ENCODE peak calls at places on chromosomes 5 and 9, in five cellular contexts. I is neuronal stem cell, Z is H1, E is mesenchymal stem cell, M is H9. V is an unnamed sample.

GRCh38 chr5:177362871-177363507 is 5.3 kb downstream of the RGS14 start:
- DNase-seq in I (peak; percentile 55), Z (no peak), E (peak; percentile 49), M (peak; percentile 83), V (peak; percentile 43)

GRCh38 chr5:113268232-113268631 is 166.6 kb downstream of the TSSK1B start:
- DNase-seq in I (no peak), Z (no peak), E (no peak), M (no peak), V (no peak)

GRCh38 chr5:68171101-68171558 is 44.4 kb upstream of the PIK3R1 start:
- DNase-seq in I (peak; percentile 31), Z (no peak), E (peak; percentile 20), M (no peak), V (no peak)

GRCh38 chr5:74394924-74395880 is 245.3 kb downstream of the ENC1 start:
- DNase-seq in I (no peak), Z (peak; percentile 82), E (no peak), M (peak; percentile 79), V (peak; percentile 97)

GRCh38 chr5:95958308-95959014 is 3.2 kb downstream of the ELL2 start:
- DNase-seq in I (no peak), Z (no peak), E (peak; percentile 46), M (no peak), V (no peak)

GRCh38 chr9:36603006-36603405 is 30.3 kb downstream of the MELK start:
- DNase-seq in I (no peak), Z (no peak), E (peak; percentile 60), M (no peak), V (no peak)

GRCh38 chr5:40648150-40648549 is 31.6 kb upstream of the PTGER4 start:
- DNase-seq in I (no peak), Z (no peak), E (no peak), M (no peak), V (no peak)

GRCh38 chr9:94269264-94269663 is 10.2 kb downstream of the ZNF169 start:
- DNase-seq in I (no peak), Z (no peak), E (no peak), M (no peak), V (no peak)

GRCh38 chr9:120842685-120843485 is at the start of gene PSMD5:
- DNase-seq in I (peak; percentile 97), Z (peak; percentile 96), E (peak; percentile 100), M (peak; percentile 96), V (peak; percentile 100)

GRCh38 chr5:140261403-140262171 is 41.3 kb downstream of the PFDN1 start:
- DNase-seq in I (no peak), Z (no peak), E (peak; percentile 93), M (no peak), V (peak; percentile 58)

GRCh38 chr9:76369583-76369982 is 24.6 kb downstream of the RFK start:
- DNase-seq in I (no peak), Z (no peak), E (peak; percentile 43), M (no peak), V (no peak)

GRCh38 chr9:69346596-69347390 is 21.8 kb downstream of the ENTREP1 start:
- DNase-seq in I (no peak), Z (no peak), E (no peak), M (no peak), V (peak; percentile 95)

GRCh38 chr9:35859310-35859994 is 10.7 kb downstream of the OR13J1 start:
- DNase-seq in I (no peak), Z (no peak), E (no peak), M (no peak), V (no peak)

GRCh38 chr5:143400541-143401252 is 2.8 kb downstream of the NR3C1 start:
- DNase-seq in I (no peak), Z (no peak), E (no peak), M (no peak), V (no peak)

GRCh38 chr9:28287413-28287812 is 714.1 kb upstream of the C9orf72 start:
- DNase-seq in I (no peak), Z (no peak), E (no peak), M (no peak), V (no peak)

GRCh38 chr9:4422495-4422894 is 67.8 kb upstream of the SLC1A1 start:
- DNase-seq in I (no peak), Z (no peak), E (no peak), M (no peak), V (no peak)

GRCh38 chr9:32738501-32739172 is 44.7 kb upstream of the TMEM215 start:
- DNase-seq in I (no peak), Z (no peak), E (no peak), M (no peak), V (peak; percentile 48)

GRCh38 chr9:97313243-97313642 is 5.8 kb downstream of the CCDC180 start:
- DNase-seq in I (no peak), Z (no peak), E (no peak), M (no peak), V (no peak)

GRCh38 chr5:111194925-111195324 is 29.3 kb upstream of the CAMK4 start:
- DNase-seq in I (no peak), Z (no peak), E (peak; percentile 18), M (no peak), V (no peak)

GRCh38 chr5:54460181-54460919 is 4.9 kb downstream of the HSPB3 start:
- DNase-seq in I (no peak), Z (no peak), E (peak; percentile 60), M (no peak), V (no peak)

GRCh38 chr9:138117101-138117750 is 239.6 kb downstream of the CACNA1B start:
- DNase-seq in I (no peak), Z (no peak), E (no peak), M (peak; percentile 14), V (no peak)

GRCh38 chr9:122777935-122778671 is 10.6 kb upstream of the OR5C1 start:
- DNase-seq in I (no peak), Z (no peak), E (peak; percentile 81), M (no peak), V (peak; percentile 96)

GRCh38 chr5:72467987-72468386 is 39.2 kb downstream of the ZNF366 start:
- DNase-seq in I (no peak), Z (no peak), E (peak; percentile 44), M (no peak), V (peak; percentile 18)

GRCh38 chr5:104412649-104413240 is 850.2 kb upstream of the NUDT12 start:
- DNase-seq in I (peak; percentile 20), Z (peak; percentile 13), E (peak; percentile 54), M (peak; percentile 79), V (no peak)

GRCh38 chr5:138445547-138446271 is 6.9 kb downstream of the REEP2 start:
- DNase-seq in I (no peak), Z (no peak), E (no peak), M (no peak), V (no peak)

GRCh38 chr9:28774433-28775029 is 1201.2 kb upstream of the C9orf72 start:
- DNase-seq in I (peak; percentile 24), Z (no peak), E (peak; percentile 61), M (no peak), V (peak; percentile 71)

GRCh38 chr9:125629451-125629850 is 77.6 kb downstream of the MAPKAP1 start:
- DNase-seq in I (no peak), Z (no peak), E (no peak), M (no peak), V (no peak)

GRCh38 chr9:27560457-27560856 is 12.8 kb downstream of the C9orf72 start:
- DNase-seq in I (no peak), Z (no peak), E (no peak), M (no peak), V (no peak)

GRCh38 chr9:124510650-124511425 is 3.6 kb upstream of the NR5A1 start:
- DNase-seq in I (no peak), Z (no peak), E (peak; percentile 76), M (no peak), V (no peak)

GRCh38 chr9:75372499-75373268 is 284.4 kb downstream of the OSTF1 start:
- DNase-seq in I (no peak), Z (no peak), E (no peak), M (no peak), V (no peak)

GRCh38 chr9:127603226-127603625 is 8.9 kb upstream of the STXBP1 start:
- DNase-seq in I (no peak), Z (no peak), E (no peak), M (no peak), V (no peak)

GRCh38 chr5:160470437-160471341 is 49.0 kb downstream of the PTTG1 start:
- DNase-seq in I (no peak), Z (no peak), E (no peak), M (no peak), V (no peak)

DNA sequence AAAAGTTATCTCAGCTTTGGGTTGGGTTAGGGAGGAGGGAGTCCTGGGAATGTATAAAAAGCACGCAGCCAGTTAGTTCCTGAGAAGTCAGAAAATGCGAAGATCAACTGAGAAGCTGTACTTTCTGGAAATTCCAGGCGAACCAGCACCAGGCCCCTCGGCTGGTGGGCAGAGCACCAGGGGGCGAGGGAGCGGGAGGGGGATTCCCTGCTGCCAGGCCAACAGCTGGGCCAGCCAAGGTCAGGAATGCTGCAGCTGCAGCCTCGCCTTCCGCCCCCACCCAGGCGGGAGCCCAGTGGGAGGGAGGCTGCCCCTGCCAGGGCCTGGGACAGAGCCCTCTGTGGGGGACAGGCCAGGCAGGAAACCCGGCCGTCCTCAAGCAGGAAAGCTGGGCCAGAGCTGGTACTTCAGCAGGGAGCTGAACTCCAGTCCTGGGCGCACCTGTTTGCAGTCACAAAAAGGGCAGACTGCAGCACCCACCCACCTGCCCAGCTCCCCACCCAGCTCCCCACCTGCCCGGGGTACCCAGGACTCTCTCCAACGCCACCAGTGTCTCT is 35.5 kb downstream of the VAV2 start:
- DNase-seq in I (no peak), Z (no peak), E (peak; percentile 73), M (peak; percentile 69), V (peak; percentile 46)
- H2BK5ac ChIP-seq in I (peak overlapping the region; percentile 5), Z (peak overlapping the region; percentile 98), E (peak overlapping the region; percentile 85), M (no peak overlapping the region), V (no peak overlapping the region)

DNA sequence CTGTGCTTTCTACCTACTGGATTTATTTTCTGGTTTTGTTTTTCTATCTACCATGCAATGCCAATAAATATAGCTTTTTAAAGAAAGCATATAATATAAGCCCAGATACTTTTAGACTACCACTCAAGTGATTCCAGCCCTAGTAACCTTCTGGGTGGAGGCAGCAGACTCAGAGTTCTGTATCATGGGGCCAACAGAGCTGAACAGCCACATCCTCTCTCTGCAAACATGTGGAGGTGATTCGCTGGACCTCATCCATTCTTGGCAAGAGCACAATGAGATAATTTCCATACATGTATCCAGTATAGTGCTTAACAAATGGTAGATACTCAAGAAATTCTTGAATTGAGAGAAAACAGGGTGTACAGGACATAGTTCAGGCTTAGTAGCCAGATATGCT is 124.6 kb downstream of the ASTN2 start:
- DNase-seq in I (no peak), Z (no peak), E (no peak), M (no peak), V (no peak)
- H2BK12ac ChIP-seq in I (no peak overlapping the region), Z (no peak overlapping the region), E (no peak overlapping the region), M (no peak overlapping the region), V (no peak overlapping the region)

GRCh38 chr9:37969130-37969529 is 65.2 kb upstream of the SLC25A51 start:
- DNase-seq in I (no peak), Z (no peak), E (no peak), M (no peak), V (no peak)
- H3K4me1 ChIP-seq in I (no peaks in the 10 kb centered on the region), Z (no peaks in the 10 kb centered on the region), E (peaks cover 64% of the 10 kb centered on the region), M (no peaks in the 10 kb centered on the region), V (peaks cover 13% of the 10 kb centered on the region)

GRCh38 chr9:114276908-114277821 is 45.7 kb upstream of the ORM1 start:
- DNase-seq in I (no peak), Z (no peak), E (peak; percentile 99), M (peak; percentile 17), V (peak; percentile 97)

GRCh38 chr9:114280636-114281315 is 42.1 kb upstream of the ORM1 start:
- DNase-seq in I (no peak), Z (no peak), E (no peak), M (peak; percentile 10), V (no peak)

GRCh38 chr9:114278356-114278755 is 44.5 kb upstream of the ORM1 start:
- DNase-seq in I (no peak), Z (no peak), E (no peak), M (no peak), V (no peak)

GRCh38 chr9:114279693-114280092 is 43.2 kb upstream of the ORM1 start:
- DNase-seq in I (no peak), Z (no peak), E (no peak), M (no peak), V (no peak)

GRCh38 chr9:114278881-114279570 is 43.9 kb upstream of the ORM1 start:
- DNase-seq in I (no peak), Z (no peak), E (peak; percentile 85), M (no peak), V (peak; percentile 90)
- H2BK5ac ChIP-seq in I (no peak overlapping the region), Z (no peak overlapping the region), E (no peak overlapping the region), M (no peak overlapping the region), V (peak overlapping the region; percentile 17)

V was measured in trophoblast cell.